ENCODE peak calls at places on chromosomes 16 and 17, in four cellular contexts. E, V, A and T are unnamed samples.

GRCh38 chr16:87085441-87085840 is 231.8 kb downstream of the C16orf95 start:
- DNase-seq in E (no peak), A (no peak), V (no peak), T (no peak)

GRCh38 chr17:19270951-19271611 is 33.9 kb downstream of the EPN2 start:
- DNase-seq in V (no peak), E (no peak), A (no peak), T (no peak)

GRCh38 chr16:27334192-27334764 is 20.5 kb downstream of the IL4R start:
- DNase-seq in E (no peak), V (no peak), A (no peak), T (no peak)

GRCh38 chr16:74586948-74587347 is 20.0 kb downstream of the GLG1 start:
- DNase-seq in V (no peak), E (no peak), A (no peak), T (no peak)

GRCh38 chr16:90044111-90044551 is 24.9 kb upstream of the DBNDD1 start:
- DNase-seq in E (no peak), A (no peak), V (no peak), T (no peak)

GRCh38 chr17:80360396-80360795 is 54.6 kb upstream of the ENDOV start:
- DNase-seq in A (no peak), E (no peak), V (no peak), T (no peak)

GRCh38 chr16:10031473-10031872 is 150.8 kb downstream of the GRIN2A start:
- DNase-seq in A (no peak), E (no peak), V (no peak), T (no peak)

GRCh38 chr16:55152875-55153390 is 171.1 kb upstream of the IRX6 start:
- DNase-seq in E (no peak), V (no peak), A (no peak), T (no peak)

GRCh38 chr16:48617711-48618148 is 7.8 kb upstream of the N4BP1 start:
- DNase-seq in E (no peak), V (no peak), A (no peak), T (no peak)

GRCh38 chr17:17796787-17797061 is 40.1 kb downstream of the SREBF1 start:
- DNase-seq in A (no peak), E (no peak), V (no peak), T (no peak)

GRCh38 chr16:28838558-28838918 is 7.6 kb downstream of the TUFM start:
- DNase-seq in E (no peak), A (no peak), V (no peak), T (no peak)

GRCh38 chr17:6677158-6677831 is 25.7 kb downstream of the C17orf100 start:
- DNase-seq in E (no peak), A (no peak), V (no peak), T (peak; percentile 9)

GRCh38 chr17:17041018-17041521 is 1.2 kb upstream of the MPRIP start:
- DNase-seq in V (no peak), A (no peak), E (no peak), T (peak; percentile 87)

GRCh38 chr17:1714488-1714979 is 4.4 kb upstream of the TLCD2 start:
- DNase-seq in E (peak; percentile 92), V (peak; percentile 98), A (peak; percentile 92), T (peak; percentile 95)

GRCh38 chr16:75406943-75407342 is 26.4 kb downstream of the CFDP1 start:
- DNase-seq in A (no peak), E (no peak), V (no peak), T (no peak)

DNA sequence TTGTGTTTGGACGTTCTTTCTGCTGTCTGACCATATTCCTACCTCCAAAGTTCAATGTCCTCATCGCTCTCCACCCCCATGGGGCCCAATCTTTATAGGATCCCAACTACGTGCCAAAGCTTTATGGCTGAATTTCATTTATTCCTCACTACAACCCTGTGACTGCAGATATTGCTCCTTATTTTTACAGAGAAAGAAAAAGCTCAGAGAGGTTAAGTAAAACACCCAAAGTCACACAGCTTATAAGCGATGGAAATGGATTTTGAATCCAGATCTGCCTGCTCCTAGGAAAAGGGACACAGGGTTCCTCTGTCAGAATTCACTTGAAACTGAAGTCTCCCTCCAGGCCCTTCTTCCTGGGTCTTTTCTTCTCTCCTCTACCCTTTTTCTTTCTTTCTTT is 9.3 kb downstream of the NGFR start:
- DNase-seq in E (no peak), V (no peak), A (no peak), T (no peak)
- H2AK5ac ChIP-seq in E (no peak overlapping the region), V (no peak overlapping the region), A (no peak overlapping the region), T (no peak overlapping the region)

GRCh38 chr17:62757518-62757951 is 50.6 kb downstream of the MARCHF10 start:
- DNase-seq in A (no peak), V (peak; percentile 28), E (no peak), T (peak; percentile 35)
- H2AK5ac ChIP-seq in A (no peak overlapping the region), V (no peak overlapping the region), E (no peak overlapping the region), T (no peak overlapping the region)

GRCh38 chr17:60080545-60080944 is 1.8 kb upstream of the HEATR6 start:
- DNase-seq in V (no peak), E (no peak), A (no peak), T (no peak)
- H2AK5ac ChIP-seq in V (no peak overlapping the region), E (no peak overlapping the region), A (no peak overlapping the region), T (no peak overlapping the region)

GRCh38 chr16:588639-588888 is 1.3 kb upstream of the RAB40C start:
- DNase-seq in E (peak; percentile 71), A (no peak), V (no peak), T (peak; percentile 89)

GRCh38 chr16:589658-590159 is at the start of gene RAB40C:
- DNase-seq in A (peak; percentile 98), V (peak; percentile 99), E (peak; percentile 99), T (peak; percentile 97)

GRCh38 chr16:590165-590874 is 454 bp downstream of the RAB40C start:
- DNase-seq in E (no peak), A (no peak), V (no peak), T (peak; percentile 60)

GRCh38 chr16:590875-591200 is 972 bp downstream of the RAB40C start:
- DNase-seq in V (no peak), E (no peak), A (no peak), T (no peak)

GRCh38 chr16:588889-589657 is 793 bp upstream of the RAB40C start:
- DNase-seq in E (peak; percentile 100), V (peak; percentile 96), A (peak; percentile 99), T (peak; percentile 96)
- H2AK5ac ChIP-seq in E (no peak overlapping the region), V (no peak overlapping the region), A (peak overlapping the region; percentile 92), T (no peak overlapping the region)

GRCh38 chr16:30054959-30055553 is 10.5 kb upstream of the ALDOA start:
- DNase-seq in A (no peak), V (peak; percentile 86), E (peak; percentile 89), T (peak; percentile 33)

GRCh38 chr16:30052671-30053372 is 12.7 kb upstream of the ALDOA start:
- DNase-seq in A (peak; percentile 85), E (peak; percentile 98), V (peak; percentile 90), T (peak; percentile 92)

GRCh38 chr16:30051518-30051917 is 14.0 kb upstream of the ALDOA start:
- DNase-seq in V (no peak), A (no peak), E (no peak), T (peak; percentile 86)

GRCh38 chr16:30053376-30054015 is 12.1 kb upstream of the ALDOA start:
- DNase-seq in E (no peak), V (no peak), A (no peak), T (peak; percentile 62)

GRCh38 chr16:30054451-30054850 is 11.1 kb upstream of the ALDOA start:
- DNase-seq in A (no peak), E (no peak), V (no peak), T (peak; percentile 47)
- H2AK5ac ChIP-seq in A (no peak overlapping the region), E (no peak overlapping the region), V (no peak overlapping the region), T (no peak overlapping the region)

GRCh38 chr16:84117482-84117843 is 721 bp upstream of the MBTPS1 start:
- DNase-seq in E (no peak), A (peak; percentile 20), V (no peak), T (peak; percentile 63)

GRCh38 chr16:84120023-84120422 is 3.3 kb upstream of the MBTPS1 start:
- DNase-seq in A (no peak), E (no peak), V (no peak), T (no peak)

GRCh38 chr16:84115919-84116719 is 623 bp downstream of the MBTPS1 start:
- DNase-seq in V (no peak), E (no peak), A (no peak), T (peak; percentile 49)

GRCh38 chr16:84119368-84119767 is 2.6 kb upstream of the MBTPS1 start:
- DNase-seq in V (no peak), A (no peak), E (no peak), T (no peak)

DNA sequence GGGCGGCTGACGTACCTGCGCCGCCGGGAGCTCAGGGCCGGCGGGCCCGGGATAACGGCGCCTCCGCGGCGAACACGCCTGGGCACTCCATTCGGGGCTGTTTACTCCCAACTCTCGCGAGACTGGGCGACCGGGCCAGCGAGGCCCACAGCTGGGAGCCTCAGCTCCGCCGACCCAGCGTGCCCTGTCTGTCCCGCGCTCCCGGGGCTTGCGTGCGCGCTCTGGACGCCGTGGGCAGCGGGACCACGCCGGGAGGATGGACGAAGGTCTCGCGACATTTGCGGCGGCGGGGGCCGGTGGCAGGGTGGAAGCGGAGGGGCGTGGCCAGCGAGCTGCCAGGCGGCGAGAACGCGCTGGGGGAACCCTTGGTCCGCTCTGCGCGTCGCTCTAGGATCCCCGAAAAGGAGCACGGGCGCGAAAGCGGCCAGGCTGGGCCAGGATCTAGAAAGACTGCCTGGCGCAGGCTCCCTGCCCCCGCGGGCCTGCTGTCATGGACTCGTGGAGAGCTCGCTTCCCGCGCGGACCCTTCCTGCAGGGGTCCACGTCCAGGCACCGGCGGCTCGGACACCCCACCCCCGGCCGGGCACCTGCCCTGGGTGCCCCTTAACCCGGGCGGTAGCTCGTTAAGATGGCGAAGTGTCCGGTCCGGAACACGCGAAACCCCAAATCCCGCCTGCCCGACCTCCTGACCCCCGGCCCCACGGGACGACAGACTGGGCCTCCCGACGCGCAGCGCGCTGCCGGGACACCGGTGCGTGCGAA is at the start of gene MBTPS1:
- DNase-seq in V (peak; percentile 98), A (peak; percentile 98), E (peak; percentile 99), T (peak; percentile 98)
- H2AK5ac ChIP-seq in V (no peak within 1 kb of the TSS), A (peak within 1 kb of the TSS; percentile 78), E (no peak within 1 kb of the TSS), T (no peak within 1 kb of the TSS)